ENCODE peak calls at places on chromosomes 12 and 14, in four cellular contexts. W is HCT116, G is IMR-90, Q is K562. D is an unnamed sample.

GRCh38 chr12:128551266-128552025 is 272.3 kb downstream of the SLC15A4 start:
- DNase-seq in W (no peak), G (no peak), Q (no peak), D (no peak)

GRCh38 chr12:20120296-20120695 is 248.0 kb upstream of the PDE3A start:
- DNase-seq in W (no peak), G (no peak), Q (no peak), D (no peak)

GRCh38 chr12:132111641-132112304 is 32.3 kb downstream of the DDX51 start:
- DNase-seq in W (no peak), G (no peak), Q (no peak), D (no peak)

GRCh38 chr14:66443158-66443695 is 42.9 kb upstream of the CCDC196 start:
- DNase-seq in W (no peak), G (no peak), Q (no peak), D (no peak)

GRCh38 chr14:76870146-76870545 is 43.9 kb downstream of the LRRC74A start:
- DNase-seq in W (no peak), G (no peak), Q (no peak), D (no peak)

GRCh38 chr12:68043446-68043845 is 54.2 kb downstream of the IFNG-AS1 start:
- DNase-seq in W (no peak), G (no peak), Q (no peak), D (no peak)

GRCh38 chr12:64265839-64266238 is 43.7 kb upstream of the KICS2 start:
- DNase-seq in W (no peak), G (no peak), Q (no peak), D (no peak)

GRCh38 chr12:4555804-4556203 is 6.2 kb upstream of the DYRK4 start:
- DNase-seq in W (no peak), G (peak; percentile 5), Q (no peak), D (no peak)

GRCh38 chr14:23094666-23095195 is at the start of gene ACIN1:
- DNase-seq in W (peak; percentile 74), G (peak; percentile 86), Q (peak; percentile 91), D (peak; percentile 72)

GRCh38 chr14:23093526-23093925 is 1.4 kb downstream of the ACIN1 start:
- DNase-seq in W (no peak), G (no peak), Q (no peak), D (no peak)

GRCh38 chr14:23095196-23096108 is at the start of gene C14orf119:
- DNase-seq in W (peak; percentile 99), G (peak; percentile 99), Q (peak; percentile 88), D (peak; percentile 97)

GRCh38 chr14:23093104-23093503 is 1.8 kb downstream of the ACIN1 start:
- DNase-seq in W (no peak), G (no peak), Q (no peak), D (no peak)

DNA sequence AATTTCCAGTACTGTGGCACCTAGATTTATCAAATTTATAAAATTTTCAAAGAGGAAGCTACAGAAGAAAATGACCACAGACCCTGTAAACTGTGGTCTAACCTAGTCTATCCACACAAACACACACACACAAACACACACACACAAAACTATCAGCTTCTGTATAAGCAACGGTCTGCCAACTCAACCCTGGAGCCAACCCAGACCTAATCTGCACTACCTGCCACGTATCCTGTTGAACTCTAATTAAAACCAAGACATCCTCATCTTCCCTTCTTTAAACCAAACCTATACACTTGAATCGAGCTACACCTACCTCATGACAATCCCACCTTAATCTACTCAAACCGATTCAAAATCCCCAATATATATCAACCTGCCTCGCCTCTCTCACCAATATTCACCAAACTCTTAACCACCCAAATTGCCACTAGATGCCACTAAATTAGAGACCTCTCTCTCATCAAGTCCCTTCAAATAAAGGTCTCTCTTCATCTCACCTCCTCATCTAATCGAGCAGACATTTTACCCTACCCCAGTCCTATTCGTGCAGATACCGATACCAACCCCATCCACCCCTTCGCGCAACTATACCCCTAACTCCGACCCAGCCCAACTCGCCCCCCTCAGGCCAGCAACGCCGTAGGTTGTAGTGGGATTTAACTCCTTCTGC is 807 bp downstream of the ACIN1 start:
- DNase-seq in W (no peak), G (no peak), Q (no peak), D (no peak)
- TF ChIP-seq CTCF in W (peak; percentile 24), G (peak; percentile 28), Q (peak; percentile 46), D (peak; percentile 18)

DNA sequence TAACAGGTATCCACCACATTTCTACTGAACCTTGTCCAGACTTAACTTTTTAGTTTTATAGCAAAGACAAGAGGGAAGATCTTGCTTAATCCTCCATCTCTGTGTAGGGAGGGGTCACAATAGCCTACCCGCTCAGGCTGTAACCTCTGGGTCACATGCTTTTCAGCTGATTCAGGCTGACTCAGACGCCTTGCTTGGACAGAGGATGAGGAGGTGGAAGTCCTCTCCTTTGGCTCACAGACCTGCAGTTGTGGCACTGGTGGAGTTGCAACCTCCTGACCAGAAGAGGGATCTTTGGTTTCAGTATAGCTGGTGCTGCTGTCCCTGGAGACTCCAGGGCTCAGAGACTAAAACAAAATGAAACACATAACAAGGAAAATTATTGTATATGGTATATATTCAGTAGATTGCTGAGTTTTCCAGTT is 16.2 kb downstream of the ACIN1 start:
- DNase-seq in W (no peak), G (peak; percentile 98), Q (peak; percentile 44), D (no peak)
- H3K36me3 ChIP-seq in W (peaks cover 66% of the 10 kb centered on the region), G (peaks cover 46% of the 10 kb centered on the region), Q (peaks cover 97% of the 10 kb centered on the region), D (no peaks in the 10 kb centered on the region)

GRCh38 chr12:123397400-123397799 is 13.5 kb downstream of the KMT5A start:
- DNase-seq in W (no peak), G (no peak), Q (no peak), D (no peak)
- H3K9ac ChIP-seq in W (no peak overlapping the region), G (no peak overlapping the region), Q (no peak overlapping the region), D (no peak overlapping the region)

GRCh38 chr12:108518101-108518715 is 3.1 kb downstream of the FICD start:
- DNase-seq in W (no peak), G (no peak), Q (no peak), D (no peak)

GRCh38 chr12:108514973-108515814 is at the start of gene FICD:
- DNase-seq in W (peak; percentile 96), G (peak; percentile 96), Q (peak; percentile 94), D (peak; percentile 99)

GRCh38 chr12:108517288-108518100 is 2.4 kb downstream of the FICD start:
- DNase-seq in W (no peak), G (no peak), Q (no peak), D (no peak)

GRCh38 chr12:108515916-108516315 is 839 bp downstream of the FICD start:
- DNase-seq in W (no peak), G (no peak), Q (no peak), D (peak; percentile 37)

GRCh38 chr12:108516511-108517275 is 1.6 kb downstream of the FICD start:
- DNase-seq in W (no peak), G (no peak), Q (peak; percentile 24), D (peak; percentile 31)
- TF ChIP-seq CTCF in W (no peak), G (no peak), Q (peak; percentile 13), D (peak; percentile 19)

GRCh38 chr12:51242150-51242549 is 3.5 kb downstream of the DAZAP2 start:
- DNase-seq in W (no peak), G (no peak), Q (no peak), D (no peak)

GRCh38 chr12:51244269-51244668 is 5.6 kb downstream of the DAZAP2 start:
- DNase-seq in W (no peak), G (peak; percentile 40), Q (no peak), D (no peak)

GRCh38 chr12:51245476-51246253 is 7.0 kb downstream of the DAZAP2 start:
- DNase-seq in W (no peak), G (no peak), Q (no peak), D (no peak)

GRCh38 chr12:51240971-51241370 is 2.3 kb downstream of the DAZAP2 start:
- DNase-seq in W (no peak), G (peak; percentile 83), Q (no peak), D (no peak)

GRCh38 chr12:51242896-51243295 is 4.3 kb downstream of the DAZAP2 start:
- DNase-seq in W (no peak), G (no peak), Q (no peak), D (no peak)
- H3K36me3 ChIP-seq in W (peaks cover 45% of the 10 kb centered on the region), G (peaks cover 37% of the 10 kb centered on the region), Q (peaks cover 66% of the 10 kb centered on the region), D (peaks cover 5% of the 10 kb centered on the region)

GRCh38 chr14:26766726-26767125 is 168.9 kb upstream of the NOVA1 start:
- DNase-seq in W (no peak), G (no peak), Q (no peak), D (no peak)
- H3K9ac ChIP-seq in W (no peak overlapping the region), G (no peak overlapping the region), Q (no peak overlapping the region), D (no peak overlapping the region)

GRCh38 chr14:74302160-74302628 is 540 bp downstream of the ABCD4 start:
- DNase-seq in W (no peak), G (peak; percentile 56), Q (peak; percentile 39), D (peak; percentile 43)
- TF ChIP-seq CTCF in W (no peak), G (peak; percentile 50), Q (peak; percentile 51), D (peak; percentile 30)

GRCh38 chr12:54526800-54527630 is 22.4 kb upstream of the PDE1B start:
- DNase-seq in W (peak; percentile 53), G (peak; percentile 5), Q (peak; percentile 76), D (peak; percentile 12)

GRCh38 chr12:54525383-54525782 is 24.0 kb upstream of the PDE1B start:
- DNase-seq in W (no peak), G (no peak), Q (no peak), D (no peak)

GRCh38 chr12:54523637-54524036 is 25.8 kb upstream of the PDE1B start:
- DNase-seq in W (no peak), G (no peak), Q (no peak), D (no peak)

GRCh38 chr12:54529581-54529980 is 19.8 kb upstream of the PDE1B start:
- DNase-seq in W (no peak), G (no peak), Q (no peak), D (no peak)

GRCh38 chr12:54527631-54527929 is 21.8 kb upstream of the PDE1B start:
- DNase-seq in W (no peak), G (no peak), Q (no peak), D (no peak)
- H3K36me3 ChIP-seq in W (no peaks in the 10 kb centered on the region), G (no peaks in the 10 kb centered on the region), Q (peaks cover 13% of the 10 kb centered on the region), D (peaks cover 10% of the 10 kb centered on the region)